ENCODE peak calls at places on chromosomes 11 and 22, in seven cellular contexts. B, J, G, Z, T, N and V are unnamed samples.

GRCh38 chr11:123286761-123287160 is 91.7 kb upstream of the CLMP start:
- DNase-seq in B (no peak), J (no peak), G (no peak), Z (no peak), T (no peak), N (no peak), V (no peak)

GRCh38 chr11:47913569-47914244 is 65.6 kb upstream of the NUP160 start:
- DNase-seq in B (no peak), J (no peak), G (no peak), Z (no peak), T (no peak), N (no peak), V (no peak)

GRCh38 chr11:47270331-47271271 is 668 bp downstream of the MADD start:
- DNase-seq in B (peak; percentile 44), J (no peak), G (peak; percentile 78), Z (peak; percentile 34), T (peak; percentile 41), N (no peak), V (no peak)

GRCh38 chr22:41274856-41275255 is 11.1 kb downstream of the RANGAP1 start:
- DNase-seq in B (no peak), J (no peak), G (no peak), Z (no peak), T (no peak), N (no peak), V (no peak)

GRCh38 chr11:20670932-20671403 is 1.6 kb downstream of the NELL1 start:
- DNase-seq in B (no peak), J (no peak), G (no peak), Z (no peak), T (no peak), N (no peak), V (no peak)

GRCh38 chr11:47950396-47950795 is 30.0 kb upstream of the PTPRJ start:
- DNase-seq in B (no peak), J (peak; percentile 11), G (no peak), Z (peak; percentile 34), T (no peak), N (no peak), V (no peak)

GRCh38 chr22:40855960-40856512 is 403 bp downstream of the ST13 start:
- DNase-seq in B (no peak), J (no peak), G (no peak), Z (no peak), T (no peak), N (no peak), V (peak; percentile 67)

GRCh38 chr11:110908401-110909106 is 196.3 kb upstream of the ARHGAP20 start:
- DNase-seq in B (no peak), J (no peak), G (no peak), Z (no peak), T (no peak), N (no peak), V (no peak)

GRCh38 chr11:77151804-77152513 is 23.9 kb downstream of the MYO7A start:
- DNase-seq in B (no peak), J (peak; percentile 5), G (peak; percentile 40), Z (peak; percentile 40), T (no peak), N (no peak), V (peak; percentile 37)

GRCh38 chr22:43399980-43400358 is 11.8 kb upstream of the MPPED1 start:
- DNase-seq in B (no peak), J (no peak), G (no peak), Z (no peak), T (no peak), N (no peak), V (peak; percentile 75)

GRCh38 chr22:35547993-35548761 is 7.5 kb downstream of the RASD2 start:
- DNase-seq in B (no peak), J (no peak), G (no peak), Z (no peak), T (no peak), N (no peak), V (no peak)

GRCh38 chr11:2934611-2935239 is 5.5 kb upstream of the PHLDA2 start:
- DNase-seq in B (no peak), J (no peak), G (no peak), Z (no peak), T (no peak), N (no peak), V (no peak)

GRCh38 chr11:68076371-68077042 is 37.7 kb downstream of the TCIRG1 start:
- DNase-seq in B (no peak), J (no peak), G (no peak), Z (no peak), T (no peak), N (no peak), V (no peak)

GRCh38 chr11:91396243-91397133 is 828.1 kb upstream of the FAT3 start:
- DNase-seq in B (peak; percentile 51), J (no peak), G (no peak), Z (no peak), T (no peak), N (no peak), V (no peak)

GRCh38 chr11:63829823-63830489 is 9.0 kb upstream of the MARK2 start:
- DNase-seq in B (no peak), J (no peak), G (no peak), Z (no peak), T (no peak), N (no peak), V (no peak)

GRCh38 chr11:92667446-92668165 is 301.8 kb upstream of the MTNR1B start:
- DNase-seq in B (no peak), J (no peak), G (no peak), Z (no peak), T (no peak), N (no peak), V (no peak)

GRCh38 chr11:8744423-8744822 is 61.8 kb downstream of the RPL27A start:
- DNase-seq in B (no peak), J (no peak), G (no peak), Z (no peak), T (no peak), N (no peak), V (no peak)

GRCh38 chr22:22386602-22387385 is 121.7 kb downstream of the ZNF280B start:
- DNase-seq in B (no peak), J (no peak), G (no peak), Z (no peak), T (no peak), N (no peak), V (no peak)

GRCh38 chr11:35227551-35228341 is 88.8 kb downstream of the CD44 start:
- DNase-seq in B (no peak), J (no peak), G (no peak), Z (no peak), T (no peak), N (no peak), V (no peak)

GRCh38 chr11:83612891-83613766 is 327.0 kb upstream of the CCDC90B start:
- DNase-seq in B (no peak), J (peak; percentile 74), G (no peak), Z (no peak), T (no peak), N (no peak), V (no peak)

GRCh38 chr22:47686594-47687363 is 924.3 kb downstream of the TBC1D22A start:
- DNase-seq in B (no peak), J (no peak), G (no peak), Z (no peak), T (no peak), N (no peak), V (no peak)

GRCh38 chr11:117183724-117184349 is 5.3 kb downstream of the SIDT2 start:
- DNase-seq in B (no peak), J (no peak), G (no peak), Z (no peak), T (peak; percentile 10), N (no peak), V (no peak)

GRCh38 chr11:111540114-111540920 is at the start of gene LAYN:
- DNase-seq in B (no peak), J (no peak), G (peak; percentile 32), Z (peak; percentile 46), T (peak; percentile 69), N (peak; percentile 75), V (no peak)

GRCh38 chr22:17095538-17095937 is 10.7 kb downstream of the IL17RA start:
- DNase-seq in B (no peak), J (no peak), G (no peak), Z (no peak), T (no peak), N (no peak), V (no peak)

GRCh38 chr22:42459273-42460040 is 27.3 kb upstream of the NFAM1 start:
- DNase-seq in B (no peak), J (no peak), G (no peak), Z (peak; percentile 47), T (no peak), N (no peak), V (no peak)

GRCh38 chr11:32232516-32232915 is 141.6 kb downstream of the RCN1 start:
- DNase-seq in B (no peak), J (no peak), G (no peak), Z (no peak), T (no peak), N (no peak), V (no peak)

GRCh38 chr11:46252373-46252914 is 25.0 kb upstream of the CREB3L1 start:
- DNase-seq in B (no peak), J (no peak), G (no peak), Z (no peak), T (no peak), N (no peak), V (no peak)

GRCh38 chr11:46251954-46252353 is 25.5 kb upstream of the CREB3L1 start:
- DNase-seq in B (no peak), J (no peak), G (no peak), Z (no peak), T (no peak), N (no peak), V (no peak)

GRCh38 chr11:46249103-46249942 is 28.1 kb upstream of the CREB3L1 start:
- DNase-seq in B (no peak), J (no peak), G (no peak), Z (no peak), T (no peak), N (no peak), V (no peak)

GRCh38 chr11:46248270-46249102 is 29.0 kb upstream of the CREB3L1 start:
- DNase-seq in B (peak; percentile 76), J (no peak), G (peak; percentile 33), Z (no peak), T (no peak), N (no peak), V (no peak)

GRCh38 chr11:46250071-46251052 is 27.1 kb upstream of the CREB3L1 start:
- DNase-seq in B (no peak), J (no peak), G (no peak), Z (no peak), T (no peak), N (no peak), V (no peak)
- TF ChIP-seq POLR2A in B (no peak), J (no peak), G (no peak), Z (no peak), T (no peak), N (no peak), V (no peak)

GRCh38 chr22:24400726-24401596 is 26.4 kb upstream of the ADORA2A start:
- DNase-seq in B (no peak), J (peak; percentile 53), G (no peak), Z (no peak), T (no peak), N (no peak), V (no peak)
- H3K4me3 ChIP-seq in B (no peak overlapping the region), J (peak overlapping the region; percentile 49), G (no peak overlapping the region), Z (no peak overlapping the region), T (no peak overlapping the region), N (no peak overlapping the region), V (no peak overlapping the region)

GRCh38 chr11:22432331-22433065 is 94.3 kb downstream of the SLC17A6 start:
- DNase-seq in B (no peak), J (no peak), G (peak; percentile 17), Z (no peak), T (peak; percentile 21), N (peak; percentile 55), V (peak; percentile 20)
- TF ChIP-seq CTCF in B (no peak), J (no peak), G (no peak), Z (no peak), T (no peak), N (no peak), V (no peak)

GRCh38 chr22:39349506-39349966 is 255 bp upstream of the SYNGR1 start:
- DNase-seq in B (peak; percentile 36), J (no peak), G (peak; percentile 32), Z (peak; percentile 27), T (peak; percentile 39), N (peak; percentile 78), V (no peak)
- TF ChIP-seq POLR2A in B (peak; percentile 23), J (peak; percentile 20), G (no peak), Z (no peak), T (no peak), N (no peak), V (no peak)